ENCODE peak calls at places on chromosomes 11 and 22, in six cellular contexts. One of them, this sample, is unnamed.

GRCh38 chr22:23677701-23677995 is 13.2 kb upstream of the RGL4 start:
- DNase-seq in astrocyte of the cerebellum: no peak
- DNase-seq in IMR-90: no peak
- DNase-seq in cardiac fibroblast: no peak
- DNase-seq in H1: no peak
- DNase-seq in body of pancreas: no peak
- DNase-seq in this sample: no peak

GRCh38 chr22:49903322-49904039 is 14.8 kb downstream of the ALG12 start:
- DNase-seq in cardiac fibroblast: no peak
- DNase-seq in astrocyte of the cerebellum: no peak
- DNase-seq in body of pancreas: no peak
- DNase-seq in H1: no peak
- DNase-seq in IMR-90: no peak
- DNase-seq in this sample: no peak

GRCh38 chr11:132056689-132057088 is 686.3 kb downstream of the NTM start:
- DNase-seq in cardiac fibroblast: peak
- DNase-seq in body of pancreas: no peak
- DNase-seq in astrocyte of the cerebellum: peak
- DNase-seq in H1: no peak
- DNase-seq in IMR-90: peak
- DNase-seq in this sample: no peak

GRCh38 chr11:74429205-74429604 is 31.0 kb upstream of the PGM2L1 start:
- DNase-seq in IMR-90: no peak
- DNase-seq in astrocyte of the cerebellum: no peak
- DNase-seq in H1: no peak
- DNase-seq in cardiac fibroblast: no peak
- DNase-seq in body of pancreas: no peak
- DNase-seq in this sample: no peak

GRCh38 chr11:95308512-95309035 is 77.6 kb upstream of the SESN3 start:
- DNase-seq in IMR-90: no peak
- DNase-seq in body of pancreas: no peak
- DNase-seq in H1: no peak
- DNase-seq in astrocyte of the cerebellum: no peak
- DNase-seq in cardiac fibroblast: no peak
- DNase-seq in this sample: no peak

GRCh38 chr11:43021466-43021865 is 290.3 kb upstream of the API5 start:
- DNase-seq in IMR-90: no peak
- DNase-seq in astrocyte of the cerebellum: no peak
- DNase-seq in H1: no peak
- DNase-seq in body of pancreas: no peak
- DNase-seq in cardiac fibroblast: no peak
- DNase-seq in this sample: no peak

GRCh38 chr11:17219016-17219415 is 11.2 kb upstream of the PIK3C2A start:
- DNase-seq in H1: no peak
- DNase-seq in cardiac fibroblast: peak
- DNase-seq in IMR-90: no peak
- DNase-seq in astrocyte of the cerebellum: no peak
- DNase-seq in body of pancreas: no peak
- DNase-seq in this sample: no peak

GRCh38 chr22:10741210-10741609 is 4786.8 kb upstream of the OR11H1 start:
- DNase-seq in IMR-90: no peak
- DNase-seq in H1: no peak
- DNase-seq in cardiac fibroblast: no peak
- DNase-seq in body of pancreas: no peak
- DNase-seq in astrocyte of the cerebellum: no peak
- DNase-seq in this sample: no peak

GRCh38 chr11:134032501-134033091 is 36.3 kb upstream of the JAM3 start:
- DNase-seq in body of pancreas: no peak
- DNase-seq in IMR-90: no peak
- DNase-seq in astrocyte of the cerebellum: no peak
- DNase-seq in H1: no peak
- DNase-seq in cardiac fibroblast: no peak
- DNase-seq in this sample: no peak

GRCh38 chr11:119065369-119065768 is 2.2 kb upstream of the VPS11 start:
- DNase-seq in astrocyte of the cerebellum: no peak
- DNase-seq in H1: no peak
- DNase-seq in body of pancreas: no peak
- DNase-seq in cardiac fibroblast: peak
- DNase-seq in IMR-90: peak
- DNase-seq in this sample: no peak

GRCh38 chr11:129728571-129728970 is 87.1 kb upstream of the TMEM45B start:
- DNase-seq in H1: no peak
- DNase-seq in IMR-90: no peak
- DNase-seq in cardiac fibroblast: no peak
- DNase-seq in body of pancreas: peak
- DNase-seq in astrocyte of the cerebellum: no peak
- DNase-seq in this sample: no peak

GRCh38 chr11:8913961-8914660 is 3.1 kb downstream of the AKIP1 start:
- DNase-seq in body of pancreas: peak
- DNase-seq in astrocyte of the cerebellum: no peak
- DNase-seq in IMR-90: peak
- DNase-seq in cardiac fibroblast: peak
- DNase-seq in H1: no peak
- DNase-seq in this sample: no peak

GRCh38 chr11:37544491-37544890 is 946.5 kb upstream of the RAG2 start:
- DNase-seq in H1: no peak
- DNase-seq in IMR-90: no peak
- DNase-seq in cardiac fibroblast: no peak
- DNase-seq in body of pancreas: no peak
- DNase-seq in astrocyte of the cerebellum: no peak
- DNase-seq in this sample: no peak

GRCh38 chr11:9461760-9462134 is 935 bp downstream of the ZNF143 start:
- DNase-seq in IMR-90: peak
- DNase-seq in H1: no peak
- DNase-seq in astrocyte of the cerebellum: no peak
- DNase-seq in cardiac fibroblast: peak
- DNase-seq in body of pancreas: no peak
- DNase-seq in this sample: no peak

GRCh38 chr11:118374729-118375128 is 15.3 kb downstream of the UBE4A start:
- DNase-seq in H1: no peak
- DNase-seq in cardiac fibroblast: no peak
- DNase-seq in astrocyte of the cerebellum: no peak
- DNase-seq in IMR-90: no peak
- DNase-seq in body of pancreas: no peak
- DNase-seq in this sample: peak

GRCh38 chr11:72742522-72743320 is 9.5 kb downstream of the ARAP1 start:
- DNase-seq in H1: no peak
- DNase-seq in body of pancreas: no peak
- DNase-seq in astrocyte of the cerebellum: no peak
- DNase-seq in cardiac fibroblast: no peak
- DNase-seq in IMR-90: no peak
- DNase-seq in this sample: no peak

GRCh38 chr11:72743321-72744221 is 8.6 kb downstream of the ARAP1 start:
- DNase-seq in astrocyte of the cerebellum: no peak
- DNase-seq in cardiac fibroblast: no peak
- DNase-seq in IMR-90: no peak
- DNase-seq in body of pancreas: no peak
- DNase-seq in H1: no peak
- DNase-seq in this sample: no peak

GRCh38 chr11:72741429-72741833 is 10.8 kb downstream of the ARAP1 start:
- DNase-seq in body of pancreas: no peak
- DNase-seq in H1: no peak
- DNase-seq in cardiac fibroblast: no peak
- DNase-seq in astrocyte of the cerebellum: no peak
- DNase-seq in IMR-90: no peak
- DNase-seq in this sample: no peak

GRCh38 chr11:72740562-72741428 is 11.4 kb downstream of the ARAP1 start:
- DNase-seq in IMR-90: no peak
- DNase-seq in H1: no peak
- DNase-seq in astrocyte of the cerebellum: no peak
- DNase-seq in body of pancreas: no peak
- DNase-seq in cardiac fibroblast: no peak
- DNase-seq in this sample: no peak

DNA sequence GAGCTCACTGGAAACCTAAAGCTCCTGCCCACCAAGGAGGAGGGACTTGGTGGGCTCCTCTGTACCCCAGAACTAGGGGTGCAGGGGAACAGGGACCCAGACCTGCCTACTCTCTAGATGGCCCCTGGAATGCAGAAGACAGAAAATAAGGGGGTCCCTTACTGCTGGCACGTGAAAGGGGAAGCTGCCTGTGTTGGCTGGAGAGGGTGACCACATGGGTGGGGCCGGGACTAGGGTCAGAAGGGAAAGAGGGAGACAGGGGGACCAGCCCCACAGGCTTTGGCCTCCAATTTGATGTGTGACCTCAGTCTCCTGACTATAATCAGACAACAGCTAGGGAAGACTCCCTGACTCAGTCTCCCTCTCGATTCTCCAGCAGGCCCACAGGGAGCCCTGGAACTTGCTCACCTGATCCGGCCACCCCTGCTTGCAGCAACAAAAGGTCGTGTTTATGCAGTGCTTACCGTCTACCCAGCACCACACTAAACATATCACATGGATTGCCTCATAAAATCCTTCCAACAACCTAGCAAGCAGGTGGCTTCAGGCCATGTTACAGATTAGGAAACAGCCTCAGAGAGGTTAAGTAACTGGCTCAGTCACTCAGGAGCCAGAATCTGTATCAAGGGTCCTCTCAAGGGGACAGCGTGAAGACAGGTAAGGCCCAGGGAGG is 10.2 kb downstream of the ARAP1 start:
- DNase-seq in cardiac fibroblast: no peak
- DNase-seq in astrocyte of the cerebellum: no peak
- DNase-seq in H1: no peak
- DNase-seq in body of pancreas: no peak
- DNase-seq in IMR-90: peak
- DNase-seq in this sample: no peak
- H3K4me3 ChIP-seq in cardiac fibroblast: no peak
- H3K4me3 ChIP-seq in astrocyte of the cerebellum: no peak
- H3K4me3 ChIP-seq in H1: no peak
- H3K4me3 ChIP-seq in body of pancreas: no peak
- H3K4me3 ChIP-seq in IMR-90: no peak
- H3K4me3 ChIP-seq in this sample: no peak

GRCh38 chr11:109864161-109864661 is 229.0 kb upstream of the ZC3H12C start:
- DNase-seq in IMR-90: no peak
- DNase-seq in body of pancreas: no peak
- DNase-seq in astrocyte of the cerebellum: peak
- DNase-seq in cardiac fibroblast: no peak
- DNase-seq in H1: no peak
- DNase-seq in this sample: no peak

GRCh38 chr11:109862808-109863207 is 230.4 kb upstream of the ZC3H12C start:
- DNase-seq in astrocyte of the cerebellum: no peak
- DNase-seq in body of pancreas: no peak
- DNase-seq in IMR-90: no peak
- DNase-seq in cardiac fibroblast: no peak
- DNase-seq in H1: no peak
- DNase-seq in this sample: no peak

GRCh38 chr11:109867784-109868183 is 225.4 kb upstream of the ZC3H12C start:
- DNase-seq in cardiac fibroblast: no peak
- DNase-seq in IMR-90: no peak
- DNase-seq in body of pancreas: no peak
- DNase-seq in astrocyte of the cerebellum: no peak
- DNase-seq in H1: no peak
- DNase-seq in this sample: no peak

GRCh38 chr11:109864834-109865557 is 228.2 kb upstream of the ZC3H12C start:
- DNase-seq in cardiac fibroblast: peak
- DNase-seq in body of pancreas: no peak
- DNase-seq in H1: no peak
- DNase-seq in astrocyte of the cerebellum: no peak
- DNase-seq in IMR-90: peak
- DNase-seq in this sample: no peak

GRCh38 chr11:109865558-109866186 is 227.5 kb upstream of the ZC3H12C start:
- DNase-seq in astrocyte of the cerebellum: no peak
- DNase-seq in IMR-90: no peak
- DNase-seq in cardiac fibroblast: no peak
- DNase-seq in body of pancreas: peak
- DNase-seq in H1: no peak
- DNase-seq in this sample: no peak
- TF ChIP-seq CTCF in astrocyte of the cerebellum: no peak
- TF ChIP-seq CTCF in IMR-90: no peak
- TF ChIP-seq CTCF in cardiac fibroblast: no peak
- TF ChIP-seq CTCF in body of pancreas: peak
- TF ChIP-seq CTCF in H1: peak
- TF ChIP-seq CTCF in this sample: peak

GRCh38 chr11:11149671-11150459 is 203.2 kb downstream of the CSNK2A3 start:
- DNase-seq in IMR-90: no peak
- DNase-seq in astrocyte of the cerebellum: no peak
- DNase-seq in body of pancreas: no peak
- DNase-seq in H1: no peak
- DNase-seq in cardiac fibroblast: no peak
- DNase-seq in this sample: no peak

GRCh38 chr11:11157201-11157600 is 195.8 kb downstream of the CSNK2A3 start:
- DNase-seq in IMR-90: peak
- DNase-seq in body of pancreas: peak
- DNase-seq in astrocyte of the cerebellum: no peak
- DNase-seq in cardiac fibroblast: peak
- DNase-seq in H1: no peak
- DNase-seq in this sample: no peak

GRCh38 chr11:11155962-11156815 is 196.9 kb downstream of the CSNK2A3 start:
- DNase-seq in astrocyte of the cerebellum: no peak
- DNase-seq in IMR-90: no peak
- DNase-seq in cardiac fibroblast: no peak
- DNase-seq in body of pancreas: no peak
- DNase-seq in H1: peak
- DNase-seq in this sample: no peak

GRCh38 chr11:11148598-11148997 is 204.5 kb downstream of the CSNK2A3 start:
- DNase-seq in H1: no peak
- DNase-seq in IMR-90: no peak
- DNase-seq in cardiac fibroblast: no peak
- DNase-seq in astrocyte of the cerebellum: no peak
- DNase-seq in body of pancreas: no peak
- DNase-seq in this sample: no peak

DNA sequence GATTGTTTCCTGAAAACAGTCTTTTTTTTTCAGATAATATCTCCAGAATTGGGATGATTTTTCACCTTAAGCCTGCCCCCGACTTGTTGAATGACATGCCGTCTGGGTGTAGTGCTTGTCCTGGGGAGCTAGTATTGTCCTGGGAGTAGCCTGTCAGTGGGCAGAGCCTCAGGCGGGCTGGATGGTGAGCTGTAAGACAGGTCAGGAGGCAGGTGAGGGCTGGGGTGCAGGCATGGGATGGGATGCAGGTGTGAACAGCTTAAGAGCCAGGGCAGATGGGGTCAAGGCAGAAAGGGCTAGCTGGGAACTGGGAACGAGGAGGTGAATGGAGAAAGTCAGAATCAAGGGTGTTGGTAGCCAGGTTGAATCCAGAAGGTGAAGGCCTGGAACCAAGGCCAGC is 200.2 kb downstream of the CSNK2A3 start:
- DNase-seq in H1: no peak
- DNase-seq in astrocyte of the cerebellum: no peak
- DNase-seq in cardiac fibroblast: no peak
- DNase-seq in IMR-90: no peak
- DNase-seq in body of pancreas: no peak
- DNase-seq in this sample: no peak
- H3K4me3 ChIP-seq in H1: no peak
- H3K4me3 ChIP-seq in astrocyte of the cerebellum: no peak
- H3K4me3 ChIP-seq in cardiac fibroblast: no peak
- H3K4me3 ChIP-seq in IMR-90: no peak
- H3K4me3 ChIP-seq in body of pancreas: no peak
- H3K4me3 ChIP-seq in this sample: no peak

DNA sequence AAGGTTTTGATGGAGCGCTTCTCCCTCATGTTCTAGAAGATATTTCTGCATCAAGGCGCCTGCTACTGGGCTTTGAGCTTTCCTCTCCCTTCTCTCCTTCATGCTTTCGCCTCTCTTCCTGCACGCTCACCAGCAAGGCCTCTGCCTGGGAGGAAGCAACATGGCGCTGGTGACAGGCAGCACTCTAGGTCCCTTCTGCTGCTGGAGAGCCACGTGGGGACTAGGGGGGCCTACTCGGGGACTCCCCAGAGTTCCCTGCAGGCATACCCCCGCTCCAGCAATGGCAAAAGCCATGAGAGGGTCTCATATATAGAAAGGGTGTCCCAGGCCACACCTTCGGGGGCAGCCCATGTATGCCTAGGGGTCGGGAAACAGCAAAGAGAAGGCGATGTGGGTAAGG is 49.7 kb downstream of the GRIK4 start:
- DNase-seq in IMR-90: no peak
- DNase-seq in H1: no peak
- DNase-seq in astrocyte of the cerebellum: no peak
- DNase-seq in cardiac fibroblast: no peak
- DNase-seq in body of pancreas: no peak
- DNase-seq in this sample: no peak
- TF ChIP-seq CTCF in IMR-90: no peak
- TF ChIP-seq CTCF in H1: no peak
- TF ChIP-seq CTCF in astrocyte of the cerebellum: no peak
- TF ChIP-seq CTCF in cardiac fibroblast: no peak
- TF ChIP-seq CTCF in body of pancreas: no peak
- TF ChIP-seq CTCF in this sample: no peak